ENCODE peak calls at places on chromosomes 13 and 19, in four cellular contexts. N is PC-3, O is tibial nerve, Y is uterus. D is an unnamed sample.

GRCh38 chr13:37981932-37982331 is 112.4 kb upstream of the TRPC4 start:
- DNase-seq in N (no peak), O (no peak), Y (no peak), D (no peak)

GRCh38 chr19:23943411-23943810 is 28.7 kb downstream of the ZNF726 start:
- DNase-seq in N (no peak), O (no peak), Y (no peak), D (no peak)

GRCh38 chr13:64239372-64239771 is 2823.7 kb upstream of the PCDH20 start:
- DNase-seq in N (peak; percentile 47), O (no peak), Y (no peak), D (no peak)

GRCh38 chr13:35343417-35343816 is 133.1 kb downstream of the MAB21L1 start:
- DNase-seq in N (no peak), O (no peak), Y (no peak), D (no peak)

GRCh38 chr19:34793562-34793961 is 20.5 kb upstream of the ZNF599 start:
- DNase-seq in N (no peak), O (no peak), Y (no peak), D (no peak)

GRCh38 chr19:37114001-37114400 is 35.8 kb downstream of the ZNF420 start:
- DNase-seq in N (no peak), O (no peak), Y (no peak), D (no peak)

GRCh38 chr19:46788101-46788967 is at the start of gene SLC1A5:
- DNase-seq in N (peak; percentile 93), O (peak; percentile 98), Y (peak; percentile 99), D (peak; percentile 100)

GRCh38 chr13:113971471-113972231 is 2.2 kb downstream of the C13orf46 start:
- DNase-seq in N (no peak), O (no peak), Y (no peak), D (no peak)

GRCh38 chr19:49866933-49867782 is at the start of gene PNKP:
- DNase-seq in N (peak; percentile 91), O (peak; percentile 88), Y (peak; percentile 92), D (peak; percentile 96)

GRCh38 chr13:28761586-28761985 is 42.8 kb upstream of the SLC46A3 start:
- DNase-seq in N (no peak), O (no peak), Y (no peak), D (no peak)

GRCh38 chr19:17294051-17294891 is 9.0 kb downstream of the ABHD8 start:
- DNase-seq in N (no peak), O (no peak), Y (no peak), D (peak; percentile 96)

GRCh38 chr13:97629601-97630272 is 195.8 kb downstream of the RAP2A start:
- DNase-seq in N (no peak), O (no peak), Y (no peak), D (no peak)

GRCh38 chr13:21625366-21625765 is 21.4 kb upstream of the MICU2 start:
- DNase-seq in N (peak; percentile 59), O (no peak), Y (no peak), D (no peak)

GRCh38 chr19:18340990-18341868 is 831 bp downstream of the PGPEP1 start:
- DNase-seq in N (peak; percentile 51), O (peak; percentile 47), Y (peak; percentile 66), D (peak; percentile 75)

GRCh38 chr19:55488986-55489710 is 912 bp downstream of the SSC5D start:
- DNase-seq in N (no peak), O (no peak), Y (peak; percentile 65), D (peak; percentile 55)

GRCh38 chr13:27556109-27556508 is 64.2 kb downstream of the LNX2 start:
- DNase-seq in N (peak; percentile 23), O (peak; percentile 18), Y (no peak), D (no peak)

GRCh38 chr19:11168568-11168967 is 13.0 kb upstream of the SPC24 start:
- DNase-seq in N (peak; percentile 99), O (no peak), Y (no peak), D (no peak)

GRCh38 chr19:35037716-35038622 is 3.6 kb upstream of the HPN start:
- DNase-seq in N (no peak), O (no peak), Y (no peak), D (no peak)

GRCh38 chr13:76826527-76826926 is 59.7 kb downstream of the KCTD12 start:
- DNase-seq in N (no peak), O (no peak), Y (no peak), D (no peak)

GRCh38 chr13:40622246-40622645 is 44.2 kb downstream of the FOXO1 start:
- DNase-seq in N (peak; percentile 57), O (no peak), Y (no peak), D (no peak)

GRCh38 chr13:46600943-46601311 is 48.0 kb downstream of the LRCH1 start:
- DNase-seq in N (no peak), O (no peak), Y (no peak), D (no peak)
- H3K4me1 ChIP-seq in N (peaks cover 25% of the 10 kb centered on the region), O (peaks cover 39% of the 10 kb centered on the region), Y (peaks cover 9% of the 10 kb centered on the region), D (peaks cover 8% of the 10 kb centered on the region)

GRCh38 chr13:111153977-111154332 is 38.8 kb downstream of the ARHGEF7 start:
- DNase-seq in N (peak; percentile 23), O (peak; percentile 15), Y (no peak), D (no peak)
- TF ChIP-seq CTCF in N (no peak), O (no peak), Y (no peak), D (peak; percentile 50)

DNA sequence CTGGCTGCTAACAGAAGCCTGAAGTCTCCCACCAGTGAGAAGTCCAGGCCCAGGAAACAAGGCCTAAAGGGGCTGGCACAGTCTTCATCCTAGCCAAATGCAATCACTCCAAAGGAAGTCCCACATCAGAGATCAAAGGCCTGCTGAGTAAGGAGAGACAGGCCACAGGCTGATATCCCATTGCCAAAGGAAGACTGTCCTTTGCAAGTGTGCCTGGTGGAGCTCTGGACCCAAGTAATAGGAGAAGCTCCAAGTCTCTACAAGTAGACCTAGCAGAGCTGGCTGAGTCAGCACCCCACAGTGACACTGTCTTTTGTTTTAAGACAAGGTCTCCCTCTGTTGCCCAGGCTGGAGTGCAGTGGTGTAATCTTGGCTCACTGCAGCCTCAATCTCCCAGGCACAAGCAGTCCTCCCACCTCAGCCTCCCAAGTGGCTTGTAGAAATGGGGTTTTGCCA is 4.5 kb downstream of the DBP start:
- DNase-seq in N (no peak), O (no peak), Y (no peak), D (peak; percentile 42)
- H3K4me1 ChIP-seq in N (peaks cover 21% of the 10 kb centered on the region), O (peaks cover 39% of the 10 kb centered on the region), Y (peaks cover 20% of the 10 kb centered on the region), D (peaks cover 23% of the 10 kb centered on the region)

DNA sequence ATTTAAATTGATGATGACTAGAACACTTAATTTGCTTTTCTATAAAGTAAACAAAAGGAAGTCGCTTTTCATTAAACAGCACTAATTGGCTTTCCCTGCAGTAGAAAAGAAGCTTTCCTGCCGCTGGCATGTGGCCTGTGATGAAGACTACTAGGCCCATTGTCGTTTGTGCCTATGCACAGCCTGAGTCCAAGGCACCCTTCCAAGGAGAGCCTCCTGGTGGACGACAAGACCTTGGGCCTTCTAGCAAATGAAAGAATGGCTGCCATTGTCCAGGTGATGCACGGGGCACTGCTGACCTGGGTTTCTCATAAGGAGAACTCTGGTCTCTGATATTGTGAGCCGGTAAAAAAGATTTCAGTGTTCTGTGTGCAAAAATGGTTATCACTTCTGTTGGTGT is 233.0 kb downstream of the COL4A1 start:
- DNase-seq in N (peak; percentile 6), O (no peak), Y (no peak), D (no peak)
- TF ChIP-seq CTCF in N (no peak), O (no peak), Y (no peak), D (peak; percentile 65)

DNA sequence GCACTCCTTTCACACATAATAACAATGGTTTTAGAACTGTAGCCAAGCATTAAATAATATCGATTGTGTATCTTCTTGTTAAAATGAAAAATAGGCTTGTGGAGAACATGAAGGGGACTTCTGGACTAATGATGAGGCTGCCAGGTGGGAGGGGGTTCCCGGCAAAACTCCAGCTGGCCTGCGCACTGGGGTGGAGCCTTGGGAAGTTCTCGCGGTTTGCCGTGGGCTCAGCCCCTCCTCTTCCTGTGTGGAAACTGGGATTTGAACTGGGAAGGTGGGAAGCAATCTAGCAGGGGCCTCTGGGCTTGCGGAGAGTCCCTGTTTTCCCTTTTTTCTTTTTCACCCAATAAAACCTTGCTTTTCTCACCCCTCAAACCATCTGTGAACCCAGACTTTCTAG is 113.7 kb upstream of the SLITRK1 start:
- DNase-seq in N (no peak), O (no peak), Y (no peak), D (no peak)
- H3K4me1 ChIP-seq in N (no peaks in the 10 kb centered on the region), O (no peaks in the 10 kb centered on the region), Y (no peaks in the 10 kb centered on the region), D (no peaks in the 10 kb centered on the region)

GRCh38 chr19:31103228-31103627 is 246.0 kb downstream of the TSHZ3 start:
- DNase-seq in N (no peak), O (no peak), Y (no peak), D (no peak)

GRCh38 chr19:31099470-31100190 is 249.6 kb downstream of the TSHZ3 start:
- DNase-seq in N (peak; percentile 1), O (no peak), Y (no peak), D (no peak)

GRCh38 chr19:31102674-31103073 is 246.6 kb downstream of the TSHZ3 start:
- DNase-seq in N (no peak), O (no peak), Y (no peak), D (no peak)

GRCh38 chr19:31104451-31104850 is 244.8 kb downstream of the TSHZ3 start:
- DNase-seq in N (no peak), O (no peak), Y (no peak), D (no peak)

GRCh38 chr19:31100945-31101344 is 248.3 kb downstream of the TSHZ3 start:
- DNase-seq in N (no peak), O (no peak), Y (no peak), D (no peak)
- TF ChIP-seq CTCF in N (no peak), O (no peak), Y (no peak), D (no peak)

GRCh38 chr13:48593551-48593950 is 60.2 kb upstream of the CYSLTR2 start:
- DNase-seq in N (no peak), O (no peak), Y (no peak), D (no peak)

GRCh38 chr13:48588120-48588519 is 55.2 kb upstream of the RCBTB2 start:
- DNase-seq in N (no peak), O (no peak), Y (no peak), D (no peak)

GRCh38 chr13:48591889-48592725 is 59.2 kb upstream of the RCBTB2 start:
- DNase-seq in N (no peak), O (no peak), Y (no peak), D (no peak)

GRCh38 chr13:48586591-48587103 is 53.8 kb upstream of the RCBTB2 start:
- DNase-seq in N (no peak), O (no peak), Y (peak; percentile 39), D (no peak)

GRCh38 chr13:48590141-48590863 is 57.4 kb upstream of the RCBTB2 start:
- DNase-seq in N (no peak), O (no peak), Y (no peak), D (no peak)
- H3K4me1 ChIP-seq in N (peaks cover 15% of the 10 kb centered on the region), O (peaks cover 17% of the 10 kb centered on the region), Y (no peaks in the 10 kb centered on the region), D (no peaks in the 10 kb centered on the region)

GRCh38 chr19:40567750-40568494 is 8.8 kb upstream of the SHKBP1 start:
- DNase-seq in N (no peak), O (no peak), Y (no peak), D (peak; percentile 72)

GRCh38 chr19:40570313-40571004 is 6.2 kb upstream of the SHKBP1 start:
- DNase-seq in N (peak; percentile 98), O (peak; percentile 97), Y (peak; percentile 100), D (peak; percentile 100)

GRCh38 chr19:40571831-40572495 is 4.7 kb upstream of the SHKBP1 start:
- DNase-seq in N (no peak), O (no peak), Y (no peak), D (no peak)

GRCh38 chr19:40567040-40567749 is 9.5 kb upstream of the SHKBP1 start:
- DNase-seq in N (no peak), O (no peak), Y (no peak), D (no peak)

GRCh38 chr19:40571005-40571318 is 5.7 kb upstream of the SHKBP1 start:
- DNase-seq in N (no peak), O (no peak), Y (no peak), D (no peak)
- TF ChIP-seq CTCF in N (no peak), O (no peak), Y (no peak), D (no peak)

D was measured in endodermal cell.